ENCODE peak calls at places on chromosomes 12 and 14, in four cellular contexts. J is upper lobe of right lung, B is skeletal muscle cell, U is ascending aorta. T is an unnamed sample.

GRCh38 chr12:6795088-6795487 is 5.8 kb downstream of the CD4 start:
- DNase-seq in U (no peak), J (no peak), B (no peak), T (no peak)

GRCh38 chr12:92141585-92142244 is 3.9 kb downstream of the BTG1 start:
- DNase-seq in B (no peak), U (no peak), J (no peak), T (no peak)

GRCh38 chr12:19681007-19681406 is 241.7 kb downstream of the AEBP2 start:
- DNase-seq in B (no peak), U (no peak), J (no peak), T (no peak)

GRCh38 chr14:20468773-20469241 is 399 bp upstream of the PNP start:
- DNase-seq in J (peak; percentile 68), B (no peak), U (no peak), T (no peak)

GRCh38 chr12:124422570-124423523 is 128.0 kb downstream of the RFLNA start:
- DNase-seq in U (peak; percentile 62), B (peak; percentile 91), J (peak; percentile 93), T (peak; percentile 97)

GRCh38 chr12:82414926-82415325 is 56.6 kb downstream of the METTL25 start:
- DNase-seq in U (no peak), J (no peak), B (no peak), T (no peak)

GRCh38 chr12:81167694-81168093 is 89.8 kb downstream of the ACSS3 start:
- DNase-seq in B (no peak), J (no peak), U (no peak), T (no peak)

GRCh38 chr12:49909826-49910225 is 6.1 kb upstream of the FAIM2 start:
- DNase-seq in B (peak; percentile 43), J (peak; percentile 88), U (no peak), T (no peak)

GRCh38 chr14:22220427-22220826 is 368.6 kb downstream of the DAD1 start:
- DNase-seq in B (no peak), U (no peak), J (no peak), T (no peak)

GRCh38 chr14:85088231-85088630 is 441.7 kb upstream of the FLRT2 start:
- DNase-seq in J (no peak), U (no peak), B (no peak), T (no peak)

GRCh38 chr14:104395276-104395675 is 184.3 kb upstream of the C14orf180 start:
- DNase-seq in U (no peak), J (no peak), B (no peak), T (peak; percentile 53)

GRCh38 chr14:34873591-34874385 is 1.4 kb downstream of the BAZ1A start:
- DNase-seq in U (peak; percentile 72), J (peak; percentile 93), B (peak; percentile 26), T (peak; percentile 94)

GRCh38 chr14:21642683-21643082 is 7.9 kb upstream of the OR10G2 start:
- DNase-seq in J (no peak), U (no peak), B (no peak), T (no peak)

GRCh38 chr12:129911437-129912049 is 7.7 kb upstream of the TMEM132D start:
- DNase-seq in B (peak; percentile 12), U (no peak), J (peak; percentile 75), T (no peak)

GRCh38 chr12:28024231-28024995 is 51.9 kb upstream of the PTHLH start:
- DNase-seq in B (peak; percentile 68), J (no peak), U (no peak), T (no peak)

GRCh38 chr14:50044040-50044651 is 72.2 kb downstream of the VCPKMT start:
- DNase-seq in J (no peak), B (no peak), U (no peak), T (no peak)

GRCh38 chr14:50762931-50763300 is 68.0 kb downstream of the NIN start:
- DNase-seq in U (no peak), B (no peak), J (no peak), T (no peak)

GRCh38 chr14:93116676-93117200 is 1.0 kb upstream of the ITPK1 start:
- DNase-seq in U (no peak), J (no peak), B (no peak), T (no peak)

GRCh38 chr14:34649344-34649743 is 19.4 kb upstream of the SNX6 start:
- DNase-seq in U (no peak), B (peak; percentile 91), J (no peak), T (no peak)

GRCh38 chr14:70884595-70885342 is 22.5 kb upstream of the PCNX1 start:
- DNase-seq in B (no peak), J (no peak), U (no peak), T (no peak)

GRCh38 chr14:79896009-79896408 is 315.3 kb downstream of the DIO2 start:
- DNase-seq in B (peak; percentile 4), J (no peak), U (no peak), T (no peak)

GRCh38 chr12:32115404-32116104 is 8.9 kb downstream of the BICD1 start:
- DNase-seq in U (peak; percentile 74), J (peak; percentile 67), B (peak; percentile 99), T (no peak)

GRCh38 chr12:81811066-81811777 is 52.1 kb upstream of the PPFIA2 start:
- DNase-seq in B (peak; percentile 36), J (no peak), U (no peak), T (no peak)

GRCh38 chr14:70188292-70188607 is 501 bp downstream of the SLC8A3 start:
- DNase-seq in J (no peak), U (no peak), B (no peak), T (no peak)

GRCh38 chr12:79934309-79935020 is 432 bp downstream of the PPP1R12A start:
- DNase-seq in U (peak; percentile 13), B (no peak), J (peak; percentile 80), T (no peak)

GRCh38 chr14:26526132-26526531 is 71.7 kb downstream of the NOVA1 start:
- DNase-seq in B (no peak), J (no peak), U (no peak), T (no peak)

GRCh38 chr14:100686858-100687257 is 39.8 kb upstream of the DLK1 start:
- DNase-seq in B (no peak), U (no peak), J (no peak), T (no peak)

GRCh38 chr12:126784328-126784921 is 1482.5 kb upstream of the TMEM132C start:
- DNase-seq in J (no peak), B (no peak), U (no peak), T (no peak)

GRCh38 chr12:124469193-124469888 is 98.1 kb downstream of the NCOR2 start:
- DNase-seq in B (no peak), J (no peak), U (no peak), T (no peak)

GRCh38 chr14:54606631-54607133 is 39.8 kb downstream of the SAMD4A start:
- DNase-seq in J (no peak), B (no peak), U (no peak), T (no peak)

GRCh38 chr12:91406920-91407341 is 224.3 kb upstream of the DCN start:
- DNase-seq in J (no peak), U (no peak), B (no peak), T (no peak)

GRCh38 chr12:2544213-2544612 is 250.6 kb upstream of the FKBP4 start:
- DNase-seq in J (peak; percentile 6), B (no peak), U (no peak), T (no peak)

GRCh38 chr14:73058224-73058922 is at the start of gene RBM25:
- DNase-seq in B (peak; percentile 97), U (peak; percentile 92), J (peak; percentile 97), T (peak; percentile 98)